ENCODE peak calls at places on chromosomes 13 and 19, in nine cellular contexts. W, M, B, G, F, L, P, Q and C are unnamed samples. For H3K4me1, the result is how much of the 10 kb centered on the place peaks cover.

GRCh38 chr13:97724450-97724849 is 229.0 kb upstream of the IPO5 start:
- DNase-seq in F (no peak), Q (peak), M (no peak), L (no peak), G (peak), W (no peak), B (no peak), P (no peak), C (peak)

GRCh38 chr19:47215581-47215980 is 15.4 kb downstream of the BBC3 start:
- DNase-seq in P (no peak), B (peak), W (no peak), Q (no peak), F (no peak), L (no peak), G (no peak), M (no peak), C (no peak)

GRCh38 chr13:52744842-52745241 is 5.2 kb upstream of the CNMD start:
- DNase-seq in B (no peak), Q (no peak), F (no peak), W (no peak), M (no peak), G (no peak), L (no peak), P (no peak), C (no peak)

GRCh38 chr13:73065665-73066350 is 7.0 kb downstream of the KLF5 start:
- DNase-seq in B (peak), M (no peak), W (no peak), P (no peak), L (no peak), F (no peak), Q (no peak), G (no peak), C (peak)

GRCh38 chr13:79455331-79455730 is 25.6 kb upstream of the NDFIP2 start:
- DNase-seq in W (no peak), M (no peak), B (no peak), Q (peak), P (no peak), G (peak), L (no peak), F (no peak), C (no peak)

GRCh38 chr19:17652627-17653026 is 35.5 kb downstream of the UNC13A start:
- DNase-seq in G (no peak), F (no peak), Q (no peak), P (no peak), M (no peak), W (no peak), B (no peak), L (no peak), C (no peak)

GRCh38 chr19:52716578-52716977 is 18.3 kb downstream of the ZNF611 start:
- DNase-seq in M (no peak), P (no peak), Q (no peak), W (no peak), G (no peak), B (no peak), F (no peak), L (no peak), C (no peak)

GRCh38 chr19:56712609-56713008 is 41.1 kb upstream of the ZNF835 start:
- DNase-seq in G (no peak), W (no peak), M (no peak), F (no peak), L (no peak), Q (no peak), P (no peak), B (no peak), C (no peak)

GRCh38 chr19:13277104-13277809 is 127.0 kb downstream of the IER2 start:
- DNase-seq in F (peak), W (no peak), G (peak), M (peak), P (peak), L (no peak), B (peak), Q (peak), C (peak)

GRCh38 chr13:103607995-103608394 is 541.8 kb upstream of the SLC10A2 start:
- DNase-seq in W (no peak), Q (no peak), M (no peak), L (no peak), G (no peak), B (no peak), F (no peak), P (no peak), C (no peak)

GRCh38 chr19:47272448-47273312 is 2.0 kb upstream of the INAFM1 start:
- DNase-seq in L (peak), B (peak), F (no peak), P (peak), M (peak), W (peak), Q (peak), G (no peak), C (peak)

GRCh38 chr13:32938907-32939306 is 77.3 kb upstream of the KL start:
- DNase-seq in Q (peak), W (no peak), M (no peak), G (peak), F (peak), B (no peak), L (no peak), P (no peak), C (no peak)

GRCh38 chr13:74289861-74290260 is 155.7 kb upstream of the KLF12 start:
- DNase-seq in P (no peak), F (peak), B (no peak), W (no peak), M (no peak), G (no peak), Q (no peak), L (no peak), C (no peak)

GRCh38 chr13:70255406-70255991 is 147.2 kb upstream of the KLHL1 start:
- DNase-seq in P (no peak), B (no peak), G (no peak), F (no peak), Q (no peak), W (peak), L (no peak), M (no peak), C (no peak)

GRCh38 chr13:101706651-101707050 is 254.2 kb downstream of the ITGBL1 start:
- DNase-seq in G (peak), W (no peak), B (peak), Q (peak), L (no peak), F (no peak), M (no peak), P (no peak), C (peak)

GRCh38 chr19:40604647-40605200 is 3.6 kb downstream of the LTBP4 start:
- DNase-seq in W (peak), P (no peak), F (no peak), B (peak), L (no peak), Q (no peak), G (no peak), M (peak), C (no peak)

GRCh38 chr19:30799854-30800755 is 427.9 kb downstream of the ZNF536 start:
- DNase-seq in B (peak), Q (peak), M (peak), L (no peak), G (peak), P (peak), W (no peak), F (peak), C (peak)

GRCh38 chr19:52188822-52189744 is 769 bp upstream of the PPP2R1A start:
- DNase-seq in F (peak), Q (peak), G (no peak), P (peak), L (peak), W (peak), B (no peak), M (peak), C (peak)

GRCh38 chr13:74133657-74134201 is 475 bp downstream of the KLF12 start:
- DNase-seq in G (peak), M (peak), Q (peak), B (peak), W (peak), L (peak), P (peak), F (peak), C (peak)

GRCh38 chr13:114118086-114118762 is 14.2 kb downstream of the RASA3 start:
- DNase-seq in M (no peak), Q (peak), G (no peak), W (peak), F (no peak), P (no peak), L (no peak), B (no peak), C (no peak)
- H3K4me3 ChIP-seq in M (peak), Q (peak), G (no peak), W (no peak), F (no peak), P (no peak), L (peak), B (no peak), C (no peak)

GRCh38 chr19:10292789-10293636 is 3.3 kb downstream of the ICAM5 start:
- DNase-seq in W (no peak), P (no peak), L (no peak), Q (peak), F (no peak), G (no peak), B (peak), M (no peak), C (peak)
- H3K4me1 ChIP-seq in W (under half), P (half or more), L (under half), Q (under half), F (under half), G (under half), B (half or more), M (half or more), C (half or more)

GRCh38 chr13:34708914-34709313 is 233.2 kb upstream of the NBEA start:
- DNase-seq in B (no peak), F (no peak), G (no peak), M (no peak), W (no peak), P (no peak), Q (no peak), L (no peak), C (no peak)
- H3K4me3 ChIP-seq in B (no peak), F (no peak), G (no peak), M (no peak), W (no peak), P (no peak), Q (no peak), L (no peak), C (no peak)

DNA sequence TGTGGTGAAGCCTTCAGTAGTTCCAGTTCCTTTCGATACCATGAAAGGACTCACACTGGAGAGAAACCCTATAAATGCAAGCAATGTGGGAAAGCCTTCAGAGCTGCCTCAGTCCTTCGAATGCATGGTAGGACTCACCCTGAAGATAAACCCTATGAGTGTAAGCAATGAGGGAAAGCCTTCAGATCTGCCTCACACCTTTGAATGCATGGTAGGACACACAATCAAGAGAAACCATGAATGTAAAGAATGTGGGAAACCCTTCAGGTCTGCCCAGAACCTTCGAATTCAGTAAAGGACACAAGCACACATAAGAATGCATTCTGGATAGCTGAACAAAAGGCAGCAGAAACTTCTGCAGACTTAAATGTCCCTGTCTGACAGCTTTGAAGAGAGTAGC is 18.3 kb downstream of the ZNF69 start:
- DNase-seq in F (no peak), Q (no peak), W (no peak), G (no peak), P (no peak), L (no peak), B (no peak), M (no peak), C (no peak)
- H3K4me1 ChIP-seq in F (under half), Q (under half), W (under half), G (under half), P (under half), L (under half), B (under half), M (under half), C (under half)

DNA sequence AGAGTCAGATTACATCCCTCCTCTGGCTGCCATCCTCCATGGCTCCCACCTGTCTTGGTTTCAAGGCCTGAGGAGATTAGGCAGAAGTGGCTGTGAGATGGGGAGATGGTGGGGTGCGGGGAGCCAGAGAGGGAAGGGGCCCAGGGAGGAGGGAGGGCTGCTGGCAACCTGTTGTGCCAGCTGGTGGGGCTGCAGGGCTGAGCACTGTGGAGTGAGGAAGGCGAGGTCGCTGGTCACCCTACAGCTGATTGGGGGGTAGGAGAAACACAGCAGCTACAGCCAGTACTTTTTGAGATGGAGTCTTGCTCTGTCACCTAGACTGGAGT is 48.3 kb downstream of the CD320 start:
- DNase-seq in Q (no peak), M (no peak), L (no peak), G (no peak), F (no peak), B (no peak), W (peak), P (no peak), C (no peak)
- H3K4me3 ChIP-seq in Q (no peak), M (no peak), L (no peak), G (no peak), F (no peak), B (no peak), W (no peak), P (no peak), C (no peak)

GRCh38 chr13:110297771-110298170 is 9.2 kb downstream of the COL4A1 start:
- DNase-seq in M (no peak), P (no peak), Q (no peak), F (no peak), L (no peak), G (no peak), W (no peak), B (no peak), C (no peak)
- H3K4me1 ChIP-seq in M (half or more), P (half or more), Q (under half), F (under half), L (half or more), G (under half), W (under half), B (under half), C (under half)